ENCODE peak calls at places on chromosomes 7 and 10, in ten cellular contexts. One of them, this sample, is unnamed.

GRCh38 chr7:94420321-94420720 is 25.6 kb downstream of the COL1A2 start:
- DNase-seq in H7: no peak
- DNase-seq in WTC11: no peak
- DNase-seq in stimulated activated CD4-positive, alpha-beta T cell treated with anti-CD3 and anti-CD28 coated beads, Interleukin-15, amount 100 ng/mL, for 1 hour: no peak
- DNase-seq in pons: no peak
- DNase-seq in lower leg skin: no peak
- DNase-seq in central memory CD8-positive, alpha-beta T cell: no peak
- DNase-seq in prostate gland: no peak
- DNase-seq in left cardiac atrium: no peak
- DNase-seq in Right ventricle myocardium superior: no peak
- DNase-seq in this sample: no peak

GRCh38 chr10:99540673-99541531 is 8.2 kb downstream of the NKX2-3 start:
- DNase-seq in H7: peak; percentile 90
- DNase-seq in WTC11: peak; percentile 61
- DNase-seq in stimulated activated CD4-positive, alpha-beta T cell treated with anti-CD3 and anti-CD28 coated beads, Interleukin-15, amount 100 ng/mL, for 1 hour: no peak
- DNase-seq in pons: no peak
- DNase-seq in lower leg skin: no peak
- DNase-seq in central memory CD8-positive, alpha-beta T cell: no peak
- DNase-seq in prostate gland: no peak
- DNase-seq in left cardiac atrium: no peak
- DNase-seq in Right ventricle myocardium superior: no peak
- DNase-seq in this sample: no peak

GRCh38 chr7:37289347-37289746 is 159.3 kb downstream of the ELMO1 start:
- DNase-seq in H7: no peak
- DNase-seq in WTC11: no peak
- DNase-seq in stimulated activated CD4-positive, alpha-beta T cell treated with anti-CD3 and anti-CD28 coated beads, Interleukin-15, amount 100 ng/mL, for 1 hour: no peak
- DNase-seq in pons: peak; percentile 72
- DNase-seq in lower leg skin: no peak
- DNase-seq in central memory CD8-positive, alpha-beta T cell: no peak
- DNase-seq in prostate gland: no peak
- DNase-seq in left cardiac atrium: no peak
- DNase-seq in Right ventricle myocardium superior: no peak
- DNase-seq in this sample: no peak

GRCh38 chr10:61992683-61993629 is 91.5 kb downstream of the ARID5B start:
- DNase-seq in H7: no peak
- DNase-seq in WTC11: no peak
- DNase-seq in stimulated activated CD4-positive, alpha-beta T cell treated with anti-CD3 and anti-CD28 coated beads, Interleukin-15, amount 100 ng/mL, for 1 hour: no peak
- DNase-seq in pons: peak; percentile 31
- DNase-seq in lower leg skin: peak; percentile 87
- DNase-seq in central memory CD8-positive, alpha-beta T cell: no peak
- DNase-seq in prostate gland: peak; percentile 33
- DNase-seq in left cardiac atrium: peak; percentile 55
- DNase-seq in Right ventricle myocardium superior: peak; percentile 46
- DNase-seq in this sample: no peak

GRCh38 chr7:115603416-115603815 is 427.1 kb downstream of the TFEC start:
- DNase-seq in H7: no peak
- DNase-seq in WTC11: no peak
- DNase-seq in stimulated activated CD4-positive, alpha-beta T cell treated with anti-CD3 and anti-CD28 coated beads, Interleukin-15, amount 100 ng/mL, for 1 hour: no peak
- DNase-seq in pons: no peak
- DNase-seq in lower leg skin: no peak
- DNase-seq in central memory CD8-positive, alpha-beta T cell: no peak
- DNase-seq in prostate gland: no peak
- DNase-seq in left cardiac atrium: no peak
- DNase-seq in Right ventricle myocardium superior: no peak
- DNase-seq in this sample: no peak

GRCh38 chr7:5296627-5297226 is 14.0 kb downstream of the SLC29A4 start:
- DNase-seq in H7: peak; percentile 100
- DNase-seq in WTC11: peak; percentile 88
- DNase-seq in stimulated activated CD4-positive, alpha-beta T cell treated with anti-CD3 and anti-CD28 coated beads, Interleukin-15, amount 100 ng/mL, for 1 hour: peak; percentile 56
- DNase-seq in pons: no peak
- DNase-seq in lower leg skin: no peak
- DNase-seq in central memory CD8-positive, alpha-beta T cell: peak; percentile 46
- DNase-seq in prostate gland: peak; percentile 22
- DNase-seq in left cardiac atrium: no peak
- DNase-seq in Right ventricle myocardium superior: no peak
- DNase-seq in this sample: no peak

GRCh38 chr7:91636129-91636724 is 244.3 kb downstream of the MTERF1 start:
- DNase-seq in H7: peak; percentile 31
- DNase-seq in WTC11: peak; percentile 43
- DNase-seq in stimulated activated CD4-positive, alpha-beta T cell treated with anti-CD3 and anti-CD28 coated beads, Interleukin-15, amount 100 ng/mL, for 1 hour: no peak
- DNase-seq in pons: peak; percentile 25
- DNase-seq in lower leg skin: no peak
- DNase-seq in central memory CD8-positive, alpha-beta T cell: no peak
- DNase-seq in prostate gland: no peak
- DNase-seq in left cardiac atrium: no peak
- DNase-seq in Right ventricle myocardium superior: no peak
- DNase-seq in this sample: no peak

GRCh38 chr7:153891990-153892389 is 160.2 kb upstream of the DPP6 start:
- DNase-seq in H7: no peak
- DNase-seq in WTC11: no peak
- DNase-seq in stimulated activated CD4-positive, alpha-beta T cell treated with anti-CD3 and anti-CD28 coated beads, Interleukin-15, amount 100 ng/mL, for 1 hour: no peak
- DNase-seq in pons: no peak
- DNase-seq in lower leg skin: no peak
- DNase-seq in central memory CD8-positive, alpha-beta T cell: no peak
- DNase-seq in prostate gland: no peak
- DNase-seq in left cardiac atrium: no peak
- DNase-seq in Right ventricle myocardium superior: no peak
- DNase-seq in this sample: no peak

GRCh38 chr7:90751595-90751994 is 155.5 kb downstream of the CDK14 start:
- DNase-seq in H7: no peak
- DNase-seq in WTC11: no peak
- DNase-seq in stimulated activated CD4-positive, alpha-beta T cell treated with anti-CD3 and anti-CD28 coated beads, Interleukin-15, amount 100 ng/mL, for 1 hour: no peak
- DNase-seq in pons: no peak
- DNase-seq in lower leg skin: no peak
- DNase-seq in central memory CD8-positive, alpha-beta T cell: no peak
- DNase-seq in prostate gland: no peak
- DNase-seq in left cardiac atrium: no peak
- DNase-seq in Right ventricle myocardium superior: no peak
- DNase-seq in this sample: no peak

GRCh38 chr7:45872116-45873034 is 507 bp downstream of the CCDC201 start:
- DNase-seq in H7: peak; percentile 83
- DNase-seq in WTC11: peak; percentile 61
- DNase-seq in stimulated activated CD4-positive, alpha-beta T cell treated with anti-CD3 and anti-CD28 coated beads, Interleukin-15, amount 100 ng/mL, for 1 hour: no peak
- DNase-seq in pons: no peak
- DNase-seq in lower leg skin: no peak
- DNase-seq in central memory CD8-positive, alpha-beta T cell: no peak
- DNase-seq in prostate gland: no peak
- DNase-seq in left cardiac atrium: no peak
- DNase-seq in Right ventricle myocardium superior: no peak
- DNase-seq in this sample: peak; percentile 3

GRCh38 chr7:66758964-66759628 is 18.6 kb downstream of the RABGEF1 start:
- DNase-seq in H7: no peak
- DNase-seq in WTC11: no peak
- DNase-seq in stimulated activated CD4-positive, alpha-beta T cell treated with anti-CD3 and anti-CD28 coated beads, Interleukin-15, amount 100 ng/mL, for 1 hour: no peak
- DNase-seq in pons: no peak
- DNase-seq in lower leg skin: no peak
- DNase-seq in central memory CD8-positive, alpha-beta T cell: no peak
- DNase-seq in prostate gland: no peak
- DNase-seq in left cardiac atrium: no peak
- DNase-seq in Right ventricle myocardium superior: peak; percentile 56
- DNase-seq in this sample: no peak

GRCh38 chr7:78702770-78703169 is 750.7 kb downstream of the MAGI2 start:
- DNase-seq in H7: no peak
- DNase-seq in WTC11: no peak
- DNase-seq in stimulated activated CD4-positive, alpha-beta T cell treated with anti-CD3 and anti-CD28 coated beads, Interleukin-15, amount 100 ng/mL, for 1 hour: no peak
- DNase-seq in pons: no peak
- DNase-seq in lower leg skin: no peak
- DNase-seq in central memory CD8-positive, alpha-beta T cell: no peak
- DNase-seq in prostate gland: no peak
- DNase-seq in left cardiac atrium: no peak
- DNase-seq in Right ventricle myocardium superior: no peak
- DNase-seq in this sample: no peak

GRCh38 chr7:132784406-132784805 is 208.1 kb upstream of the PLXNA4 start:
- DNase-seq in H7: no peak
- DNase-seq in WTC11: no peak
- DNase-seq in stimulated activated CD4-positive, alpha-beta T cell treated with anti-CD3 and anti-CD28 coated beads, Interleukin-15, amount 100 ng/mL, for 1 hour: no peak
- DNase-seq in pons: no peak
- DNase-seq in lower leg skin: no peak
- DNase-seq in central memory CD8-positive, alpha-beta T cell: no peak
- DNase-seq in prostate gland: no peak
- DNase-seq in left cardiac atrium: no peak
- DNase-seq in Right ventricle myocardium superior: no peak
- DNase-seq in this sample: no peak

GRCh38 chr10:92434385-92434784 is 139.5 kb downstream of the IDE start:
- DNase-seq in H7: no peak
- DNase-seq in WTC11: no peak
- DNase-seq in stimulated activated CD4-positive, alpha-beta T cell treated with anti-CD3 and anti-CD28 coated beads, Interleukin-15, amount 100 ng/mL, for 1 hour: no peak
- DNase-seq in pons: no peak
- DNase-seq in lower leg skin: no peak
- DNase-seq in central memory CD8-positive, alpha-beta T cell: no peak
- DNase-seq in prostate gland: no peak
- DNase-seq in left cardiac atrium: no peak
- DNase-seq in Right ventricle myocardium superior: no peak
- DNase-seq in this sample: no peak

GRCh38 chr10:14253079-14253478 is 77.6 kb downstream of the FRMD4A start:
- DNase-seq in H7: no peak
- DNase-seq in WTC11: no peak
- DNase-seq in stimulated activated CD4-positive, alpha-beta T cell treated with anti-CD3 and anti-CD28 coated beads, Interleukin-15, amount 100 ng/mL, for 1 hour: no peak
- DNase-seq in pons: no peak
- DNase-seq in lower leg skin: no peak
- DNase-seq in central memory CD8-positive, alpha-beta T cell: no peak
- DNase-seq in prostate gland: no peak
- DNase-seq in left cardiac atrium: no peak
- DNase-seq in Right ventricle myocardium superior: no peak
- DNase-seq in this sample: no peak

GRCh38 chr7:12403287-12404181 is at the start of gene VWDE:
- DNase-seq in H7: peak; percentile 71
- DNase-seq in WTC11: peak; percentile 79
- DNase-seq in stimulated activated CD4-positive, alpha-beta T cell treated with anti-CD3 and anti-CD28 coated beads, Interleukin-15, amount 100 ng/mL, for 1 hour: peak; percentile 28
- DNase-seq in pons: no peak
- DNase-seq in lower leg skin: no peak
- DNase-seq in central memory CD8-positive, alpha-beta T cell: peak; percentile 24
- DNase-seq in prostate gland: peak; percentile 58
- DNase-seq in left cardiac atrium: peak; percentile 54
- DNase-seq in Right ventricle myocardium superior: peak; percentile 42
- DNase-seq in this sample: no peak

GRCh38 chr7:24457215-24457549 is 116.1 kb upstream of the PALS2 start:
- DNase-seq in H7: no peak
- DNase-seq in WTC11: no peak
- DNase-seq in stimulated activated CD4-positive, alpha-beta T cell treated with anti-CD3 and anti-CD28 coated beads, Interleukin-15, amount 100 ng/mL, for 1 hour: no peak
- DNase-seq in pons: no peak
- DNase-seq in lower leg skin: no peak
- DNase-seq in central memory CD8-positive, alpha-beta T cell: no peak
- DNase-seq in prostate gland: no peak
- DNase-seq in left cardiac atrium: no peak
- DNase-seq in Right ventricle myocardium superior: no peak
- DNase-seq in this sample: no peak

GRCh38 chr10:102814873-102815661 is 22.1 kb downstream of the CYP17A1 start:
- DNase-seq in H7: no peak
- DNase-seq in WTC11: no peak
- DNase-seq in stimulated activated CD4-positive, alpha-beta T cell treated with anti-CD3 and anti-CD28 coated beads, Interleukin-15, amount 100 ng/mL, for 1 hour: no peak
- DNase-seq in pons: no peak
- DNase-seq in lower leg skin: peak; percentile 49
- DNase-seq in central memory CD8-positive, alpha-beta T cell: no peak
- DNase-seq in prostate gland: peak; percentile 52
- DNase-seq in left cardiac atrium: peak; percentile 90
- DNase-seq in Right ventricle myocardium superior: peak; percentile 90
- DNase-seq in this sample: peak; percentile 54

GRCh38 chr10:22476601-22477364 is 131.5 kb downstream of the SPAG6 start:
- DNase-seq in H7: peak; percentile 66
- DNase-seq in WTC11: peak; percentile 41
- DNase-seq in stimulated activated CD4-positive, alpha-beta T cell treated with anti-CD3 and anti-CD28 coated beads, Interleukin-15, amount 100 ng/mL, for 1 hour: no peak
- DNase-seq in pons: no peak
- DNase-seq in lower leg skin: no peak
- DNase-seq in central memory CD8-positive, alpha-beta T cell: no peak
- DNase-seq in prostate gland: no peak
- DNase-seq in left cardiac atrium: no peak
- DNase-seq in Right ventricle myocardium superior: no peak
- DNase-seq in this sample: no peak

GRCh38 chr7:131105294-131105802 is 222.3 kb upstream of the MKLN1 start:
- DNase-seq in H7: no peak
- DNase-seq in WTC11: peak; percentile 37
- DNase-seq in stimulated activated CD4-positive, alpha-beta T cell treated with anti-CD3 and anti-CD28 coated beads, Interleukin-15, amount 100 ng/mL, for 1 hour: no peak
- DNase-seq in pons: peak; percentile 47
- DNase-seq in lower leg skin: peak; percentile 47
- DNase-seq in central memory CD8-positive, alpha-beta T cell: no peak
- DNase-seq in prostate gland: peak; percentile 37
- DNase-seq in left cardiac atrium: peak; percentile 46
- DNase-seq in Right ventricle myocardium superior: no peak
- DNase-seq in this sample: peak; percentile 62

GRCh38 chr7:139776486-139777303 is 1.1 kb downstream of the HIPK2 start:
- DNase-seq in H7: peak; percentile 51
- DNase-seq in WTC11: no peak
- DNase-seq in stimulated activated CD4-positive, alpha-beta T cell treated with anti-CD3 and anti-CD28 coated beads, Interleukin-15, amount 100 ng/mL, for 1 hour: no peak
- DNase-seq in pons: peak; percentile 74
- DNase-seq in lower leg skin: no peak
- DNase-seq in central memory CD8-positive, alpha-beta T cell: no peak
- DNase-seq in prostate gland: peak; percentile 41
- DNase-seq in left cardiac atrium: no peak
- DNase-seq in Right ventricle myocardium superior: no peak
- DNase-seq in this sample: peak; percentile 71

GRCh38 chr10:47020491-47020890 is 109.3 kb downstream of the PTPN20 start:
- DNase-seq in H7: peak; percentile 5
- DNase-seq in WTC11: no peak
- DNase-seq in stimulated activated CD4-positive, alpha-beta T cell treated with anti-CD3 and anti-CD28 coated beads, Interleukin-15, amount 100 ng/mL, for 1 hour: no peak
- DNase-seq in pons: no peak
- DNase-seq in lower leg skin: no peak
- DNase-seq in central memory CD8-positive, alpha-beta T cell: no peak
- DNase-seq in prostate gland: peak; percentile 3
- DNase-seq in left cardiac atrium: peak; percentile 52
- DNase-seq in Right ventricle myocardium superior: no peak
- DNase-seq in this sample: no peak

GRCh38 chr10:11270135-11270857 is 252.6 kb downstream of the CELF2 start:
- DNase-seq in H7: peak; percentile 83
- DNase-seq in WTC11: peak; percentile 94
- DNase-seq in stimulated activated CD4-positive, alpha-beta T cell treated with anti-CD3 and anti-CD28 coated beads, Interleukin-15, amount 100 ng/mL, for 1 hour: peak; percentile 62
- DNase-seq in pons: peak; percentile 50
- DNase-seq in lower leg skin: no peak
- DNase-seq in central memory CD8-positive, alpha-beta T cell: peak; percentile 52
- DNase-seq in prostate gland: peak; percentile 70
- DNase-seq in left cardiac atrium: peak; percentile 84
- DNase-seq in Right ventricle myocardium superior: peak; percentile 89
- DNase-seq in this sample: peak; percentile 60

GRCh38 chr10:29667191-29667590 is 32.4 kb upstream of the SVIL start:
- DNase-seq in H7: peak; percentile 16
- DNase-seq in WTC11: no peak
- DNase-seq in stimulated activated CD4-positive, alpha-beta T cell treated with anti-CD3 and anti-CD28 coated beads, Interleukin-15, amount 100 ng/mL, for 1 hour: no peak
- DNase-seq in pons: no peak
- DNase-seq in lower leg skin: no peak
- DNase-seq in central memory CD8-positive, alpha-beta T cell: no peak
- DNase-seq in prostate gland: no peak
- DNase-seq in left cardiac atrium: no peak
- DNase-seq in Right ventricle myocardium superior: no peak
- DNase-seq in this sample: no peak

GRCh38 chr10:96509017-96509641 is 4.6 kb downstream of the TLL2 start:
- DNase-seq in H7: peak; percentile 73
- DNase-seq in WTC11: no peak
- DNase-seq in stimulated activated CD4-positive, alpha-beta T cell treated with anti-CD3 and anti-CD28 coated beads, Interleukin-15, amount 100 ng/mL, for 1 hour: no peak
- DNase-seq in pons: no peak
- DNase-seq in lower leg skin: no peak
- DNase-seq in central memory CD8-positive, alpha-beta T cell: no peak
- DNase-seq in prostate gland: no peak
- DNase-seq in left cardiac atrium: no peak
- DNase-seq in Right ventricle myocardium superior: no peak
- DNase-seq in this sample: no peak

GRCh38 chr10:22712246-22712958 is 2.0 kb downstream of the PIP4K2A start:
- DNase-seq in H7: no peak
- DNase-seq in WTC11: no peak
- DNase-seq in stimulated activated CD4-positive, alpha-beta T cell treated with anti-CD3 and anti-CD28 coated beads, Interleukin-15, amount 100 ng/mL, for 1 hour: no peak
- DNase-seq in pons: peak; percentile 52
- DNase-seq in lower leg skin: no peak
- DNase-seq in central memory CD8-positive, alpha-beta T cell: no peak
- DNase-seq in prostate gland: no peak
- DNase-seq in left cardiac atrium: no peak
- DNase-seq in Right ventricle myocardium superior: no peak
- DNase-seq in this sample: no peak

GRCh38 chr10:24750695-24751094 is 27.0 kb upstream of the ARHGAP21 start:
- DNase-seq in H7: no peak
- DNase-seq in WTC11: no peak
- DNase-seq in stimulated activated CD4-positive, alpha-beta T cell treated with anti-CD3 and anti-CD28 coated beads, Interleukin-15, amount 100 ng/mL, for 1 hour: no peak
- DNase-seq in pons: no peak
- DNase-seq in lower leg skin: no peak
- DNase-seq in central memory CD8-positive, alpha-beta T cell: no peak
- DNase-seq in prostate gland: no peak
- DNase-seq in left cardiac atrium: no peak
- DNase-seq in Right ventricle myocardium superior: no peak
- DNase-seq in this sample: no peak

GRCh38 chr10:118967160-118967559 is 62.4 kb upstream of the NANOS1 start:
- DNase-seq in H7: no peak
- DNase-seq in WTC11: no peak
- DNase-seq in stimulated activated CD4-positive, alpha-beta T cell treated with anti-CD3 and anti-CD28 coated beads, Interleukin-15, amount 100 ng/mL, for 1 hour: no peak
- DNase-seq in pons: no peak
- DNase-seq in lower leg skin: no peak
- DNase-seq in central memory CD8-positive, alpha-beta T cell: no peak
- DNase-seq in prostate gland: no peak
- DNase-seq in left cardiac atrium: no peak
- DNase-seq in Right ventricle myocardium superior: no peak
- DNase-seq in this sample: no peak